ENCODE peak calls at places on chromosomes 13 and 19, in five cellular contexts. B is K562, T is HepG2, R is H1, O is GM12878. I is an unnamed sample.

GRCh38 chr19:1811472-1811894 is 593 bp downstream of the ATP8B3 start:
- DNase-seq in B (peak; percentile 90), T (peak; percentile 59), R (no peak), O (no peak), I (peak; percentile 90)

GRCh38 chr13:113819341-113819730 is 44.5 kb downstream of the GAS6 start:
- DNase-seq in B (no peak), T (no peak), R (no peak), O (no peak), I (no peak)

GRCh38 chr13:86185107-86185506 is 385.9 kb upstream of the SLITRK6 start:
- DNase-seq in B (no peak), T (no peak), R (no peak), O (no peak), I (no peak)

GRCh38 chr13:26538363-26539317 is 18.8 kb upstream of the WASF3 start:
- DNase-seq in B (no peak), T (no peak), R (no peak), O (no peak), I (no peak)

GRCh38 chr19:53912653-53913052 is 3.6 kb downstream of the CACNG7 start:
- DNase-seq in B (peak; percentile 70), T (no peak), R (peak; percentile 94), O (no peak), I (no peak)

GRCh38 chr13:24745861-24746617 is 17.9 kb upstream of the RNF17 start:
- DNase-seq in B (no peak), T (no peak), R (peak; percentile 72), O (no peak), I (no peak)

GRCh38 chr19:29664753-29665214 is 477 bp upstream of the PLEKHF1 start:
- DNase-seq in B (no peak), T (no peak), R (no peak), O (no peak), I (no peak)

GRCh38 chr13:61024046-61024445 is 391.6 kb downstream of the PCDH20 start:
- DNase-seq in B (no peak), T (no peak), R (no peak), O (no peak), I (no peak)

GRCh38 chr13:77250968-77251367 is 75.9 kb downstream of the MYCBP2 start:
- DNase-seq in B (no peak), T (no peak), R (no peak), O (no peak), I (no peak)

GRCh38 chr13:76790519-76791289 is 95.5 kb downstream of the KCTD12 start:
- DNase-seq in B (no peak), T (no peak), R (no peak), O (no peak), I (no peak)

GRCh38 chr19:46369817-46370216 is 22.9 kb downstream of the PPP5C start:
- DNase-seq in B (no peak), T (no peak), R (no peak), O (no peak), I (no peak)

GRCh38 chr19:1465191-1466016 is 13.6 kb downstream of the C19orf25 start:
- DNase-seq in B (no peak), T (no peak), R (peak; percentile 85), O (no peak), I (no peak)

GRCh38 chr19:46081928-46082727 is 41.3 kb upstream of the IGFL4 start:
- DNase-seq in B (peak; percentile 59), T (peak; percentile 41), R (no peak), O (peak; percentile 8), I (peak; percentile 48)

GRCh38 chr19:33373701-33374405 is at the start of gene CEBPG:
- DNase-seq in B (peak; percentile 79), T (no peak), R (peak; percentile 59), O (no peak), I (no peak)

GRCh38 chr19:38304866-38305429 is 897 bp downstream of the C19orf33 start:
- DNase-seq in B (peak; percentile 97), T (peak; percentile 76), R (peak; percentile 85), O (no peak), I (peak; percentile 96)

GRCh38 chr19:17156947-17157302 is 58.2 kb upstream of the USE1 start:
- DNase-seq in B (no peak), T (no peak), R (no peak), O (no peak), I (no peak)

GRCh38 chr19:17162580-17162979 is 52.6 kb upstream of the USE1 start:
- DNase-seq in B (no peak), T (no peak), R (no peak), O (no peak), I (no peak)

GRCh38 chr19:17160908-17161307 is 54.2 kb upstream of the USE1 start:
- DNase-seq in B (no peak), T (no peak), R (no peak), O (no peak), I (no peak)

GRCh38 chr19:17158584-17158983 is 56.6 kb upstream of the USE1 start:
- DNase-seq in B (no peak), T (no peak), R (no peak), O (no peak), I (no peak)

GRCh38 chr19:17159466-17160393 is 55.4 kb upstream of the USE1 start:
- DNase-seq in B (no peak), T (peak; percentile 56), R (peak; percentile 64), O (no peak), I (no peak)
- TF ChIP-seq SP1 in B (no peak), T (no peak), R (peak; percentile 66), O (no peak), I (no peak)

DNA sequence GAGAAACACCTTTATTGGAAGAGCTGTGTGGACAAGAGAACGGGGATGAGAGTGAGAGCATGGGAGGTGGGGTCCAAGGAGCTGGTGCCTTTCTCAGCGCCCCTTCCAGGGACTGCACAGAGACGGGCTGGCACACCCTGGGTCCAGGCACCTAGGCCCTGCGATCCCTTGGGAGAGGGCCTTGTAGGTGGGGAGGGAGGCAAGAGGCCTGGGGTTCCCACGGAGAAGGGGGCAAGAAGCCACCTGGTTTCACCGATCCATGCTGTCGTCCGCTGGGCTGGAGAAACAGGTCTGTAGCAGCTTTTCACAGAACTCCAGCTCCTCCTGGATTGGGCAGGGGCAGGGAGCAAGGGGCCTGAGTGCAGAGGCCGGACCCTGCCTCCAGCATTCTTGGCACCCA is 3.5 kb upstream of the PPP6R1 start:
- DNase-seq in B (no peak), T (no peak), R (no peak), O (no peak), I (no peak)
- TF ChIP-seq YY1 in B (no peak), T (no peak), R (no peak), O (no peak), I (no peak)

DNA sequence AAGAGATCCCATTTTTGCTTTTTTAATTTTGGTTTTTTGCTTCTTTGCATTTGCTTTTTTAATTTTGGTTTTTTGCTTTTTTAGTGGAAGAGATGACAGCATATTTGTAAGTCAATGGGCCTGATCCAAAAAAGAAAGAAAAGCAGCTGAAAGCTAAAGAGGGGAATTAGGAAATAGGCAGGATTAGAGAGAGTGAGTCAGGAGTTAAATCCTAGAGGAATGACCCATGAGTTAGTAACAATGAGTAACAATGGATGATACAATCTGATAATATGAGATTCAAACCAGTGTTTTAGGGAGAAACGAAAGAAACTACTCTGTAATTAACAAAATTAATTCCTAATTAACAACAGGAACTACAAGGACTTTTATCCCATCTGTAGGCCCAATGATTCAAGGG is 111.2 kb upstream of the SGCG start:
- DNase-seq in B (no peak), T (no peak), R (no peak), O (no peak), I (no peak)
- TF ChIP-seq JUND in B (no peak), T (no peak), R (no peak), O (no peak), I (no peak)

DNA sequence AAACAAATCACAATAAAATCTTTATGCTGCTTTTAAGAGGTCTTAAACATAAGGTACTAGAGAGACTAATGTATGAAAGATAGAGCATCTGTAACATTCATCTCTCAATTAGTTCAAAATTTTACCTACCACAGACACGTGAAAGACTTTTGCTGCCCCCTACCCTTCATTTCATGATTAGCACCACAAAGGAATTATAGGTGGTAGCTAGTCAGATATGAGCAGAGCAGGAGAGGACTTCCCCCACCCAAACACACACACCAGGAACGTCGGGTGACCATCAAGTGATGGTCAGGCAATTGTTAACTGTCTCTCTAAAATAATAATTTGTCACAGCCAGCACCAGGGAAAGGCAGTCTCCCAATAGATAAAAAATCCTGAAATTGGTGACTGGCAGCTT is 1531.7 kb upstream of the SPRY2 start:
- DNase-seq in B (no peak), T (peak; percentile 38), R (no peak), O (no peak), I (peak; percentile 12)
- TF ChIP-seq SP1 in B (no peak), T (no peak), R (no peak), O (no peak), I (no peak)

DNA sequence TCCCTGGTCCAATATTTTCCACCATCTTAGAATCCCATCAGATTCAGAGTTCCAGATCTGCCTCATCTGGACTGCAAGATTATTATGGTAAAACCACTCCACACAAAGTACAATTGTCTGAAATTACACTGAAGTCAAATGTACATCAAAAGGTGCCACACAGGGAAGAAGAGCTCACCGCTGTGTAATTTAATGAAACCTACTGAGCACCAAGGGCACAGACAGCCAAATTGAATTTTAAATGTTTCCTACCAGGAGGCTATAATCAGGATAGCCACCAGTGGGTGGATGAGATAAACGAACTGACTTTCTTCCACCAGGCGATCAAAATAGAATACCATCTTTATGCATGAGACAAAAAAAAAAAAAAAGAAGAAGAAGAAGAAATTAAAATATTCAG is 21.8 kb downstream of the LHFPL6 start:
- DNase-seq in B (no peak), T (no peak), R (no peak), O (no peak), I (no peak)
- TF ChIP-seq YY1 in B (no peak), T (no peak), R (no peak), O (no peak), I (no peak)

GRCh38 chr13:37226966-37227365 is 121.5 kb upstream of the CSNK1A1L start:
- DNase-seq in B (no peak), T (no peak), R (no peak), O (no peak), I (no peak)
- TF ChIP-seq JUND in B (no peak), T (no peak), R (no peak), O (no peak), I (no peak)

GRCh38 chr13:48801255-48801654 is 147.5 kb downstream of the CYSLTR2 start:
- DNase-seq in B (no peak), T (no peak), R (no peak), O (no peak), I (no peak)
- TF ChIP-seq SP1 in B (no peak), T (no peak), R (no peak), O (no peak), I (no peak)

DNA sequence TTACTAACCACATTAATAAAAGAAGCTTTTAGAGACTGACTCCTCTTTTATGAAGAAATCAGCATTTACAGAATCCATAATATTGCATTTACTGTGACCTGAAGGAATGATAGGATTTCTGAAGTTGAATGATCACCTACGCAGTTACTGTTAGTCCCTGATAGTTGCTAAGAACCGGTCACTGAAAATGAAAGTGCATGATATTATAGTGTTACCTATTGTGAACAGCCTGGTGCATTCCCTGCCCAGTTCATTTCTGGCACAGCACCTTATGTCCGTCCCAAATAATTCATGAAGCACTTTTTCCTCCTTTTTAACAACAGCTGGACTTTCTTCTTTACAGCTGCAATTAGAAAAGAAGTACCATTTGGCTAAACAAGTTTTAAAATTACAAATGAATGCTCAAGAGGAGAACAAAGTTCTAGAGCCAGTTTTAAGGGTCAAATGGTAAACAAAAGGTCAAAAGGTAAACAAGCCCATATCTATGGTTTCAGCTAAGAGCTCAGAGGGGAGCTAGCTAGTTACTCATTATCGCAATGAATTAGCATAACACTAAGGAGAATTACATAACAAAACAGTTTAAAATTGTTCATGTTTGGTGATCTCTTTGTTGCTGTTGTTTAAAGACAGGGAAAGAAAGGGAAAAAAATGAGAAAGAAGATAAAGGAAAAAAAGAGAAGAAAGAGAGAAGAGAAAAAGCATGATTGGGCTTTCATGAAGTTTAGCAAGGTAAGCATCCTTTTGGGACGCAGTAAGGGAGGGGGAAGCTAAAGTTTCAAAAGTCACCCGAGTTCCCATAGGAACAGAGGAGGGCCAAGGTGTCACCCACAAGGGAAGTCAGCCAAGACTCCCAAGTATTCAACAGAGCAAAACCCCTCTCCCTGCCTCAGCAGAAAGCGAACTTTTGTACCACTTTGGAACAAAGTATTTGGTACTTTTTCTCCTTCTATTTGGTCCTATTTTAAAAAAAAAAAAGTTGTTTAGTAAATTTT is 50.2 kb downstream of the FLT3 start:
- DNase-seq in B (no peak), T (no peak), R (no peak), O (no peak), I (no peak)
- TF ChIP-seq YY1 in B (no peak), T (no peak), R (no peak), O (no peak), I (no peak)